ENCODE peak calls at places on chromosomes 3 and 15, in four cellular contexts. One of them, this sample, is unnamed.

GRCh38 chr15:63978511-63979226 is 67.6 kb downstream of the DAPK2 start:
- DNase-seq in stimulated activated CD4-positive, alpha-beta T cell treated with anti-CD3 and anti-CD28 coated beads, Interleukin-4, amount 100 ng/mL, for 24 hours: no peak
- DNase-seq in NT2/D1: no peak
- DNase-seq in HepG2: no peak
- DNase-seq in this sample: no peak

GRCh38 chr3:65182085-65182484 is 494.3 kb upstream of the ADAMTS9 start:
- DNase-seq in stimulated activated CD4-positive, alpha-beta T cell treated with anti-CD3 and anti-CD28 coated beads, Interleukin-4, amount 100 ng/mL, for 24 hours: no peak
- DNase-seq in NT2/D1: no peak
- DNase-seq in HepG2: no peak
- DNase-seq in this sample: no peak

GRCh38 chr15:29283371-29283770 is 13.7 kb upstream of the NSMCE3 start:
- DNase-seq in stimulated activated CD4-positive, alpha-beta T cell treated with anti-CD3 and anti-CD28 coated beads, Interleukin-4, amount 100 ng/mL, for 24 hours: no peak
- DNase-seq in NT2/D1: no peak
- DNase-seq in HepG2: no peak
- DNase-seq in this sample: no peak

GRCh38 chr15:100704281-100705055 is 102.1 kb downstream of the ASB7 start:
- DNase-seq in stimulated activated CD4-positive, alpha-beta T cell treated with anti-CD3 and anti-CD28 coated beads, Interleukin-4, amount 100 ng/mL, for 24 hours: no peak
- DNase-seq in NT2/D1: no peak
- DNase-seq in HepG2: no peak
- DNase-seq in this sample: no peak

GRCh38 chr3:141375381-141376301 is 7.3 kb downstream of the ZBTB38 start:
- DNase-seq in stimulated activated CD4-positive, alpha-beta T cell treated with anti-CD3 and anti-CD28 coated beads, Interleukin-4, amount 100 ng/mL, for 24 hours: no peak
- DNase-seq in NT2/D1: no peak
- DNase-seq in HepG2: no peak
- DNase-seq in this sample: no peak

GRCh38 chr15:26126819-26127387 is 263.8 kb upstream of the ATP10A start:
- DNase-seq in stimulated activated CD4-positive, alpha-beta T cell treated with anti-CD3 and anti-CD28 coated beads, Interleukin-4, amount 100 ng/mL, for 24 hours: no peak
- DNase-seq in NT2/D1: no peak
- DNase-seq in HepG2: no peak
- DNase-seq in this sample: no peak

GRCh38 chr3:100260081-100260684 is 609 bp upstream of the TBC1D23 start:
- DNase-seq in stimulated activated CD4-positive, alpha-beta T cell treated with anti-CD3 and anti-CD28 coated beads, Interleukin-4, amount 100 ng/mL, for 24 hours: no peak
- DNase-seq in NT2/D1: peak
- DNase-seq in HepG2: peak
- DNase-seq in this sample: peak

GRCh38 chr3:194787072-194787471 is 101.4 kb downstream of the FAM43A start:
- DNase-seq in stimulated activated CD4-positive, alpha-beta T cell treated with anti-CD3 and anti-CD28 coated beads, Interleukin-4, amount 100 ng/mL, for 24 hours: no peak
- DNase-seq in NT2/D1: no peak
- DNase-seq in HepG2: no peak
- DNase-seq in this sample: no peak

GRCh38 chr3:119652306-119653033 is 7.9 kb downstream of the POPDC2 start:
- DNase-seq in stimulated activated CD4-positive, alpha-beta T cell treated with anti-CD3 and anti-CD28 coated beads, Interleukin-4, amount 100 ng/mL, for 24 hours: no peak
- DNase-seq in NT2/D1: no peak
- DNase-seq in HepG2: no peak
- DNase-seq in this sample: peak

GRCh38 chr3:174218011-174218410 is 641.1 kb upstream of the NAALADL2 start:
- DNase-seq in stimulated activated CD4-positive, alpha-beta T cell treated with anti-CD3 and anti-CD28 coated beads, Interleukin-4, amount 100 ng/mL, for 24 hours: no peak
- DNase-seq in NT2/D1: no peak
- DNase-seq in HepG2: no peak
- DNase-seq in this sample: no peak

GRCh38 chr3:170564664-170565063 is 21.2 kb downstream of the SLC7A14 start:
- DNase-seq in stimulated activated CD4-positive, alpha-beta T cell treated with anti-CD3 and anti-CD28 coated beads, Interleukin-4, amount 100 ng/mL, for 24 hours: no peak
- DNase-seq in NT2/D1: no peak
- DNase-seq in HepG2: no peak
- DNase-seq in this sample: no peak

GRCh38 chr15:33142708-33143107 is 51.8 kb downstream of the FMN1 start:
- DNase-seq in stimulated activated CD4-positive, alpha-beta T cell treated with anti-CD3 and anti-CD28 coated beads, Interleukin-4, amount 100 ng/mL, for 24 hours: no peak
- DNase-seq in NT2/D1: no peak
- DNase-seq in HepG2: peak
- DNase-seq in this sample: no peak